ENCODE peak calls at places on chromosomes 6 and 20, in eight cellular contexts. Z, Y, Q, T, P, S, B and M are unnamed samples.

GRCh38 chr20:58545565-58546195 is 30.5 kb upstream of the APCDD1L start:
- DNase-seq in Z (no peak), Y (no peak), Q (no peak), T (no peak), P (no peak), S (no peak), B (no peak), M (no peak)

GRCh38 chr6:75601608-75602163 is at the start of gene SENP6:
- DNase-seq in Z (no peak), Y (peak), Q (peak), T (peak), P (peak), S (peak), B (peak), M (peak)

GRCh38 chr6:119308048-119308570 is 41.5 kb downstream of the MAN1A1 start:
- DNase-seq in Z (no peak), Y (no peak), Q (no peak), T (peak), P (no peak), S (no peak), B (peak), M (no peak)

GRCh38 chr6:95227301-95227700 is 350.0 kb upstream of the MANEA start:
- DNase-seq in Z (no peak), Y (no peak), Q (no peak), T (no peak), P (peak), S (no peak), B (no peak), M (no peak)

GRCh38 chr20:41462372-41463161 is 95.9 kb upstream of the EMILIN3 start:
- DNase-seq in Z (no peak), Y (no peak), Q (no peak), T (no peak), P (no peak), S (no peak), B (no peak), M (peak)

GRCh38 chr6:7108964-7109836 is 1.4 kb downstream of the RREB1 start:
- DNase-seq in Z (peak), Y (peak), Q (peak), T (peak), P (no peak), S (peak), B (peak), M (peak)

GRCh38 chr20:56222945-56223344 is 25.6 kb upstream of the MC3R start:
- DNase-seq in Z (no peak), Y (no peak), Q (no peak), T (no peak), P (no peak), S (no peak), B (peak), M (no peak)

GRCh38 chr6:54112171-54112650 is 968 bp downstream of the MLIP start:
- DNase-seq in Z (no peak), Y (no peak), Q (no peak), T (no peak), P (no peak), S (no peak), B (no peak), M (no peak)